ENCODE peak calls at places on chromosomes 12 and 14, in five cellular contexts. K, Y, R, B and J are unnamed samples. For H4K20me1, the result is how much of the 10 kb centered on the place peaks cover.

GRCh38 chr12:25699454-25699853 is 146.4 kb upstream of the LMNTD1 start:
- DNase-seq in K (no peak), Y (peak), R (no peak), B (no peak), J (no peak)

GRCh38 chr14:52829527-52829926 is 38.1 kb upstream of the GNPNAT1 start:
- DNase-seq in K (no peak), Y (no peak), R (no peak), B (no peak), J (no peak)

GRCh38 chr12:7144414-7145120 is 14.4 kb downstream of the CLSTN3 start:
- DNase-seq in K (no peak), Y (peak), R (peak), B (no peak), J (peak)

GRCh38 chr12:30269491-30269890 is 426.2 kb downstream of the IPO8 start:
- DNase-seq in K (no peak), Y (peak), R (no peak), B (no peak), J (no peak)

GRCh38 chr12:98645572-98646067 is 530 bp downstream of the APAF1 start:
- DNase-seq in K (no peak), Y (peak), R (no peak), B (peak), J (peak)

GRCh38 chr14:87332001-87332400 is 661.0 kb downstream of the GALC start:
- DNase-seq in K (no peak), Y (peak), R (no peak), B (no peak), J (no peak)

GRCh38 chr12:78530065-78530765 is 334.4 kb upstream of the SYT1 start:
- DNase-seq in K (no peak), Y (peak), R (no peak), B (no peak), J (no peak)

GRCh38 chr12:39062266-39062996 is 157.0 kb upstream of the CPNE8 start:
- DNase-seq in K (no peak), Y (no peak), R (no peak), B (no peak), J (no peak)

GRCh38 chr12:130154276-130154675 is 8.0 kb upstream of the FZD10 start:
- DNase-seq in K (no peak), Y (no peak), R (no peak), B (no peak), J (no peak)

GRCh38 chr14:58353516-58354299 is 42.0 kb upstream of the TOMM20L start:
- DNase-seq in K (no peak), Y (no peak), R (no peak), B (no peak), J (no peak)

GRCh38 chr12:3418609-3419469 is 72.2 kb upstream of the PRMT8 start:
- DNase-seq in K (no peak), Y (no peak), R (no peak), B (no peak), J (no peak)

DNA sequence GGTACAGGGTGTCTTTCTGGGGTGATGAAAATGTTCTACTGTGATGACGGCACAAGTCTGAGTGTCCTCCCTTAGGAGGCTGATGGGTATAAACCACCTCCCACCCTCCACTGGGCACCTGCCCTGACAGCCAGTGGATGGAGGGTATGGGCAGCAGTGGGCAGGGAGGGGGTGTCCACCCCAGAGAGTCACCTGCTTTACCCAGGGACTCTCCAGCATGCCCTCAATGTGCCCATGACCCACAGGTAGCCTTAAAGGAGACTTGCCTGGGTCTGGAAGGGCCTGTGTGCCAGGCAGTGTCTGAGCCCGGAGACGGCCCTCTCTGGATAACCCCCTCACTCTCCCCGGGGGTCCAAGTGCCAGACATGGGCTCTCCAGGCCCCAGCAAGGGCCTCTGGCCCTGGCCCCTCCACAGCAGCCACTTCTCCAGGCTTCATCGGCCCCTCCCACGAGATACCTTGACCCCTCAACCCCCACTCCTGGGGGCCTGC is 38.8 kb downstream of the CCNK start:
- DNase-seq in K (no peak), Y (no peak), R (no peak), B (no peak), J (no peak)
- H4K20me1 ChIP-seq in K (under half), Y (under half), R (under half), B (under half), J (under half)

GRCh38 chr12:120916561-120916960 is 12.4 kb upstream of the SPPL3 start:
- DNase-seq in K (no peak), Y (no peak), R (no peak), B (no peak), J (no peak)

GRCh38 chr12:120917748-120918147 is 13.6 kb upstream of the SPPL3 start:
- DNase-seq in K (no peak), Y (no peak), R (no peak), B (no peak), J (no peak)

GRCh38 chr12:120920178-120920577 is 16.0 kb upstream of the SPPL3 start:
- DNase-seq in K (no peak), Y (peak), R (no peak), B (no peak), J (no peak)

GRCh38 chr12:120909633-120910318 is 5.6 kb upstream of the SPPL3 start:
- DNase-seq in K (no peak), Y (no peak), R (no peak), B (no peak), J (no peak)

GRCh38 chr12:120914794-120915193 is 10.6 kb upstream of the SPPL3 start:
- DNase-seq in K (no peak), Y (no peak), R (no peak), B (no peak), J (no peak)
- H3K27ac ChIP-seq in K (no peak), Y (no peak), R (no peak), B (no peak), J (no peak)

DNA sequence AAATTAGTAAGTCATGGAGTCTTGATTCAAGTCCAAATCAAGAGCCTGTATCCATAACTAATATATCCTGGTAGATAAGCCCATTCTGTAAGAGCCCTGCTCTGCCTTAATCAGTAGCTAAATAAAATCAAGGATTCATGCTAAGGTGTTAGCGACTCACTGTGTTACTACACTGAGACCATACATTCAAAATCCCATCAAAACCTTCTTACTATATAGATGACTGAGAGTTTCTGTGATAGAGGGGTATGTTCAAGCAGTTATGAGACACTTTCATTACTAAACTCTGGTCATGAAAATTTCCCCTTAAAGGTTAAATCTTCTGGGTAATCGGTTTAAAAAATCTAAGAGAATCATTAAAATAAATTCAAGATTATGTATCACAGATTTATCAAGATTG is 78.5 kb downstream of the MDGA2 start:
- DNase-seq in K (no peak), Y (no peak), R (no peak), B (no peak), J (no peak)
- H4K20me1 ChIP-seq in K (under half), Y (under half), R (under half), B (under half), J (under half)

DNA sequence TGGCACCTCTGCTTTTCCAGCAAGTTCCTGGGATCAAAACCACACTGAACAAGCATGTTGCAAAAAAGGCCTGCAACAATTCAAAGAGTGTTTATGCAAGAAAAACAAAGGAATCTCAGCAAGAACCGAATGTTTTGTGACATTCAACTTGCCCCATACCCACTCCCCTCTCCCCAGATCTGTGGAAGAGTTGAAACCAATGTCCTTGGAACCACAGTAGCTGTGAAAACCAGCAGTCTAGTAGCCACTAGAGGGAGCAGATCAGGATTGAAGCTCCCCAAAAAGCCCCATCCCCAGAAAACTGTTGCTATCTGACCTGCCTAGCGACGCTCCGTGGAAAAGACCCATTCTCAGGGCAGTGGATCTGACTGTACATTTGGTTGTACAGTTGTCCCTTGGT is 27.1 kb downstream of the PRKAB1 start:
- DNase-seq in K (peak), Y (no peak), R (no peak), B (no peak), J (peak)
- H3K27ac ChIP-seq in K (no peak), Y (no peak), R (no peak), B (no peak), J (no peak)

GRCh38 chr12:53481957-53482586 is 17.2 kb downstream of the MAP3K12 start:
- DNase-seq in K (peak), Y (no peak), R (peak), B (peak), J (peak)

GRCh38 chr12:53478865-53479264 is 20.4 kb downstream of the MAP3K12 start:
- DNase-seq in K (no peak), Y (no peak), R (peak), B (no peak), J (no peak)

GRCh38 chr12:53479314-53479713 is 19.9 kb downstream of the MAP3K12 start:
- DNase-seq in K (no peak), Y (no peak), R (no peak), B (no peak), J (no peak)

GRCh38 chr12:53481108-53481442 is 18.2 kb downstream of the MAP3K12 start:
- DNase-seq in K (no peak), Y (no peak), R (no peak), B (no peak), J (no peak)

DNA sequence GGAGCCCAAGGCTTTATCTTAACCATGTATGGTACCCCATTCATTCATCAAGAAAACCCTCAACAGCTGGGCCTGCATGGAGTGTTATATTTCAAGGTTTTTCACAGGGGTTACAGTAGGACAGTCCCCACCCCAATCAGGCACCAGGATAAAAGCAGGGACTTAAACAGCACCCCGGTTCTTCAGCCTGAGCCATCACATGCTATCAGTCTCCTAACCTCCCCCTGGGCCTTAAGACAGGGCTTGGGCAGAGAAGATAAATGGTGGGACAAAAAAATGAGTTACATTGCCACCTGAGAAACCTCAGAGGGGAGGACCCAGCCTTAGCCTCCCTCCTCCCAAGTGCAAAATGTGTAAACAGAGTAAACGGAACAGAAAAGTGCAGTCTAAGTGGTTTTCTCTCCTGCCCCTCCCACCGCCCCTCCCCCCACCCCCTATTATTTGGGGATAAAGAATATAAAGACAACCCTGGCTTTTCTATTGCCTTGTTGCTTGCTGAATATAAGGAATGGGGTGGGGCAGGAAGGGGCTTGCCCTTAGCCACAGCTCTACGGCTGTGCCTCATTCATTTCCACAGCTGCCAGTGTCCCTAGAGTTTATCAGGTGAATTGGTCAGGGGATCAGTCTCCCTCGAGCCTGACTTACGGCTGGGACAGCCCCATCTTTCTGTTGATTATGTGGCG is 18.7 kb downstream of the MAP3K12 start:
- DNase-seq in K (no peak), Y (no peak), R (peak), B (no peak), J (no peak)
- H4K20me1 ChIP-seq in K (under half), Y (under half), R (under half), B (half or more), J (under half)

GRCh38 chr12:26821212-26821701 is 11.7 kb downstream of the ITPR2 start:
- DNase-seq in K (no peak), Y (peak), R (no peak), B (no peak), J (no peak)
- H3K27ac ChIP-seq in K (no peak), Y (no peak), R (no peak), B (no peak), J (no peak)

GRCh38 chr14:102810523-102810922 is 33.3 kb downstream of the TRAF3 start:
- DNase-seq in K (no peak), Y (no peak), R (no peak), B (no peak), J (no peak)
- H4K20me1 ChIP-seq in K (under half), Y (under half), R (under half), B (half or more), J (half or more)

DNA sequence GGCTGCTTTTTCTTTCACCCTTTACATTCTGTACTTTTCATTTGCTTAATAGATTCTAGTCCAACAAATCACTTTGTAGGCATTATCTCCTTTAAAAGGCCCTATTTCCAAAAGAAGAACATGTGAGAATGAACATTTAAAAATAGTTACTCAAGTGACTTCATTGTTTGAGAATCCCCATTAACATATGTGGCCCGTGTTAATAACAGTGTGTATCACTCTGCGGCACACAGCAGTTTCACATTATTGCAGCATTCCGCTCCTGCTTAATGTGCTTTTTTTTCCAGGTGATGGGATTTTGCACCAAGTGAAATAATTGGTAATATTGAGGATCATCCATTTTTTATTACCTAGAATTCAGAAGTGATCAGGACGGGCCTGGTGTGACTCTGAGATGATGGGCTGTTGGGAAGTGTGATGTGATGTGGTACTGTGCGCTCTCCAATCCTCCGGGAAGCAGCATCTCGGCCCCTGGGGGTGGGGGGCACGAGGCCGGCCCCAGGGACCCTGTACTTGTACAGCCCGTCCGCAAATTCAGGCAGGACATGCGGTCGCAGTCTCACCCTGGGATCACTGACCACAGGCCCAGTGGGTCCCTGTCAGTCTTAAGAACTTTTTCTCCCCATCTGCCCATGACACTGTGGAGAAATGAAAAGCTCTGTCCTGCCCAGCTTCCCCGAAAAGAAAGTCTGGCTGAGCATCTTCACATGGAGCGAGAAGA is 32.9 kb downstream of the SLC15A4 start:
- DNase-seq in K (no peak), Y (no peak), R (no peak), B (no peak), J (no peak)
- H3K27ac ChIP-seq in K (no peak), Y (no peak), R (no peak), B (no peak), J (no peak)